ENCODE peak calls at places on chromosomes 4 and X, in five cellular contexts. S is upper lobe of left lung, K is sigmoid colon, Y is transverse colon, E is A549. Q is an unnamed sample.

GRCh38 chr4:48237996-48238645 is 31.5 kb downstream of the TEC start:
- DNase-seq in K (no peak), Y (no peak), S (no peak), E (no peak), Q (no peak)

GRCh38 chrX:126770179-126770578 is 49.4 kb upstream of the PRR32 start:
- DNase-seq in K (no peak), Y (no peak), S (no peak), E (peak), Q (peak)

GRCh38 chrX:121106484-121107235 is 59.2 kb downstream of the GLUD2 start:
- DNase-seq in K (no peak), E (no peak), S (no peak), Y (no peak), Q (no peak)

GRCh38 chrX:42524374-42524773 is 253.6 kb downstream of the PPP1R2C start:
- DNase-seq in S (no peak), E (no peak), K (no peak), Y (no peak), Q (no peak)

GRCh38 chr4:24991015-24991414 is 39.7 kb downstream of the LGI2 start:
- DNase-seq in S (no peak), E (no peak), K (no peak), Y (no peak), Q (no peak)

GRCh38 chrX:108614616-108615015 is 121.7 kb downstream of the IRS4 start:
- DNase-seq in S (no peak), E (no peak), Y (no peak), K (no peak), Q (no peak)

GRCh38 chr4:153166971-153167501 is 37.2 kb upstream of the TRIM2 start:
- DNase-seq in E (no peak), S (no peak), Y (no peak), K (peak), Q (no peak)

GRCh38 chr4:80173841-80174240 is 23.5 kb upstream of the PRDM8 start:
- DNase-seq in K (no peak), E (no peak), Y (no peak), S (no peak), Q (no peak)

GRCh38 chr4:138007572-138007971 is 234.6 kb downstream of the SLC7A11 start:
- DNase-seq in S (no peak), Y (no peak), K (no peak), E (no peak), Q (no peak)

GRCh38 chrX:80285131-80285773 is 135.0 kb upstream of the TENT5D start:
- DNase-seq in K (no peak), S (no peak), E (peak), Y (peak), Q (no peak)

GRCh38 chr4:53653484-53654053 is 62.3 kb upstream of the LNX1 start:
- DNase-seq in K (no peak), E (no peak), Y (peak), S (peak), Q (no peak)

GRCh38 chr4:124940387-124940786 is 227.9 kb upstream of the ANKRD50 start:
- DNase-seq in K (no peak), S (no peak), Y (no peak), E (no peak), Q (peak)

GRCh38 chrX:10001496-10001895 is 34.3 kb downstream of the CLDN34 start:
- DNase-seq in K (no peak), E (no peak), Y (no peak), S (no peak), Q (no peak)

GRCh38 chr4:147336252-147336651 is 144.6 kb upstream of the EDNRA start:
- DNase-seq in Y (no peak), E (no peak), S (no peak), K (no peak), Q (no peak)

GRCh38 chr4:188423039-188423438 is 283.8 kb downstream of the TRIML1 start:
- DNase-seq in S (no peak), E (peak), Y (no peak), K (no peak), Q (no peak)

GRCh38 chr4:116838609-116839008 is 246.8 kb downstream of the TRAM1L1 start:
- DNase-seq in K (no peak), E (no peak), S (no peak), Y (no peak), Q (no peak)

GRCh38 chrX:84223261-84223660 is 35.3 kb upstream of the RPS6KA6 start:
- DNase-seq in K (no peak), E (no peak), Y (no peak), S (no peak), Q (no peak)

GRCh38 chrX:2664497-2664896 is 26.6 kb upstream of the CD99 start:
- DNase-seq in K (no peak), E (no peak), Y (no peak), S (no peak), Q (peak)

GRCh38 chr4:73870260-73870659 is 1.1 kb downstream of the CXCL1 start:
- DNase-seq in K (peak), S (peak), Y (peak), E (peak), Q (no peak)

GRCh38 chrX:15619053-15619772 is 18.5 kb upstream of the ACE2 start:
- DNase-seq in Y (peak), K (no peak), S (peak), E (peak), Q (no peak)

GRCh38 chr4:14280567-14280966 is 653.0 kb upstream of the BOD1L1 start:
- DNase-seq in K (no peak), S (no peak), Y (no peak), E (no peak), Q (no peak)
- TF ChIP-seq EP300 in K (no peak), S (no peak), Y (no peak), E (no peak), Q (no peak)

DNA sequence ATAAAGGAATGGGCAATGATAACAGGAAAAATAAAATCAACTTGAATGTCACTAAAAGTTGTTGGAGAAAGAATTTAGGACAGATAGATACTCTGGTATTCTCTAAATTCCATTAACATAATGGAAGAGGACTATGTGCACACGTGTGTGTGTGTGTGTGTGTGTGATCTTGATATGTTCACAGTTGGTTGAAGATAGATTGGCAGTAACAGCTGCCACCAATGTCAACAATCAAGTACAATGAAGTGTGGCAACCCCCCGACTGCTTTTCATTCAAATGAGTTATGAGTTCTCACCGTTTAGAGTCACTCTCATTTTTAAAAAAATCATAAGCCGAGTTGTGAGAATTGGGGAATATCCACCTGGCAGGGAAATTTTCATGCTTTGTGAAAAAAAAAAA is 414.7 kb upstream of the PITX2 start:
- DNase-seq in Y (no peak), K (no peak), E (no peak), S (no peak), Q (no peak)
- TF ChIP-seq EP300 in Y (no peak), K (no peak), E (no peak), S (no peak), Q (no peak)

DNA sequence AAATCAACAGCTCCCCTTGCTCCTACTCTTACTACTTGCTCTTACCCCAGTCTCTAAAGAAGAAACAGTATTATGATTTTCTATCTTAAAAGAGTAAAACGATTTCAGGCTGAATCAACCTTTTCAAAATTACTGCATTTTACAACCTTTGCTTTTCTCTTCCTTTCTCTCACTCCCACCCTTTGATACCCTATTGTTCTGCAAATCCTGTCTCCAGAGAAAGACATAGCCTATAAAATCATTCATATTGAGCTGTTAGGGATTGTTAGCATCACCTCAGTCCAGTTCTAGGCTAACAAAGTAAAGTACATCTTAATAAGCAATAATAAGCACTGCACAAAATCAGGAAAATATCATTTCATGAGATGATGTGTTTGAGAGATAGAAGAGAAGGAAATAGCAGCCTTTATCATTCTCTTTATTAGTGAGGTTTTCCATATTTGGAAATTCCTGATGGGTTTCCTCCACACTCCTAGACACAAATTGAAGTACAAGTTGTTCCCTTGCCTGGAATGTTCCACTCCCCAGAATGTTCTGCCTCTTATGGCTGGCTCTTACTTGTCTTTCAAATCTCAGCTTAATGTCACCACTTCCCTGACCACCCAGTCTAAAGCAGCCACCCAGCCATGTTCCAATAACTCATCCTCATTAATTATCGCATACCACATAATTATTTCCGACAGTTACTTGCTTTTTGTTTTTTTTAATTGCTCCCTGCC is 219.7 kb downstream of the PALLD start:
- DNase-seq in E (no peak), K (no peak), S (no peak), Y (no peak), Q (peak)
- TF ChIP-seq EP300 in E (no peak), K (peak), S (peak), Y (peak), Q (peak)

GRCh38 chr4:30821275-30821674 is 101.1 kb downstream of the PCDH7 start:
- DNase-seq in E (no peak), K (no peak), S (no peak), Y (no peak), Q (no peak)

GRCh38 chr4:30822911-30823529 is 102.9 kb downstream of the PCDH7 start:
- DNase-seq in S (no peak), Y (no peak), E (no peak), K (no peak), Q (no peak)

GRCh38 chr4:30825008-30825765 is 105.0 kb downstream of the PCDH7 start:
- DNase-seq in S (no peak), E (no peak), Y (no peak), K (no peak), Q (no peak)

GRCh38 chr4:30818541-30818940 is 98.4 kb downstream of the PCDH7 start:
- DNase-seq in S (no peak), E (no peak), K (no peak), Y (no peak), Q (no peak)

DNA sequence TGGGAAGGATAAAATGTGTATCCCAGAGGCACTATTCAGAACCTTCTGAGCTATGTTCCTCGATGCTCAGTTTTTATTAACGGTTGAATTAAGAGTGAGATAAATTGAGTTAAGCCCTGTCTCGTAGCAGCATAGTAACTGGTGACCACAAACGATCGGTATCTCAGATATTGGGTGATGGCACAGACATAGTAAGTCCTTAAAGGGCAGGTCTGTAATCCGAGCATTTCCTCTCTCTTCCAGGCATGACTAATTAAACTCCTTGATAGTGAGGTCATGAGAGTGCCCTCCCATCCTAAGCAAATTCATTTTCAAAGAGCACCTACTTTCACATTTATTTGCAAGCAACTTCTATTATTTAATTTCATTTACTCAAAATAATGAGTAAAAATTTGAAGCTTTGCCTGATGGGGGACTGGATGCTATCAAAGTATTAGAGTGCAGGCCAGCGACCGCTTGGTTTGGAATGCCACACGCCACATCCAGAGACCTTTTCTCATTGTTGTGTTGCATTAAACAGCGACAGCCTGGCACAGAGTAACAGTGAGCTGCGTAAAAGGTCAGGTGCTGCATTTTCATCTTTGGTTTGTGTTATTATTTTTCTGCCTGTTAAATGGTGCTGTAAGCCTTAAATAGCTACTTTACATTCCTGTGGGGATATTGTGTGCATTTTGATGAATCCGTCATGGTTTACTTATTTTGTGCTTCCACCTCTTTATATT is 101.9 kb downstream of the PCDH7 start:
- DNase-seq in E (no peak), K (no peak), S (no peak), Y (no peak), Q (no peak)
- TF ChIP-seq EP300 in E (no peak), K (no peak), S (no peak), Y (no peak), Q (no peak)

GRCh38 chr4:168321006-168321405 is 2.5 kb upstream of the DDX60 start:
- DNase-seq in S (no peak), Y (no peak), K (no peak), E (no peak), Q (no peak)

GRCh38 chr4:168319486-168320019 is 1.0 kb upstream of the DDX60 start:
- DNase-seq in K (no peak), S (no peak), Y (no peak), E (no peak), Q (no peak)

GRCh38 chr4:168318266-168318895 is at the start of gene DDX60:
- DNase-seq in S (peak), Y (peak), E (peak), K (peak), Q (peak)
- TF ChIP-seq EP300 in S (no peak), Y (no peak), E (no peak), K (no peak), Q (peak)

DNA sequence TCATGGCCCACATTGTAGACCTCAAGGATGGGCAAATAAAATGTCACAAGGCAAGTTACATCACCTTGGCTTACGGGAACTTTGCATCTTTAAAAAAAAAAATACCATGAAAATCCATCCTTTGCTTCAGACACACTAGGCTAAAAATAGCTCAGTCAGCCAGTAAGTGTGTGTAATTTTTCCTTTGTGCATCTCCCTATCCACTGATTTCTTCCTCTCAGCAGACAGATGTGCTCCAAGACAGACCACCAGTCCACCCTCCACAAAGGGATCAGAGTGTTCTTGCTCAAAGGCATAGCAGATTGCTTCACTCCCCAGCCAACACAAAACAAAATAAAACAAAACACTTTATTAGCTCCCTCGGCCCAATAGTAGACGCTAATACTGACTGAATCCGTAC is 14.6 kb downstream of the LDB2 start:
- DNase-seq in Y (no peak), K (no peak), E (no peak), S (no peak), Q (no peak)
- TF ChIP-seq EP300 in Y (no peak), K (no peak), E (no peak), S (no peak), Q (no peak)

GRCh38 chr4:86441175-86441960 is 81.5 kb upstream of the MAPK10 start:
- DNase-seq in Y (no peak), K (no peak), S (no peak), E (peak), Q (no peak)
- TF ChIP-seq EP300 in Y (no peak), K (no peak), S (no peak), E (no peak), Q (no peak)

GRCh38 chrX:14027511-14028019 is 2.1 kb downstream of the GEMIN8 start:
- DNase-seq in Y (no peak), E (no peak), K (no peak), S (no peak), Q (no peak)

GRCh38 chrX:14030248-14030592 is 528 bp upstream of the GEMIN8 start:
- DNase-seq in K (no peak), E (no peak), S (no peak), Y (no peak), Q (no peak)

GRCh38 chrX:14028473-14028872 is 1.2 kb downstream of the GEMIN8 start:
- DNase-seq in E (no peak), S (no peak), Y (no peak), K (no peak), Q (no peak)

GRCh38 chrX:14029039-14029424 is 660 bp downstream of the GEMIN8 start:
- DNase-seq in K (no peak), S (no peak), Y (no peak), E (no peak), Q (no peak)

GRCh38 chrX:14029425-14030247 is at the start of gene GEMIN8:
- DNase-seq in Y (peak), S (peak), E (peak), K (peak), Q (peak)
- TF ChIP-seq EP300 in Y (no peak), S (no peak), E (no peak), K (no peak), Q (peak)

DNA sequence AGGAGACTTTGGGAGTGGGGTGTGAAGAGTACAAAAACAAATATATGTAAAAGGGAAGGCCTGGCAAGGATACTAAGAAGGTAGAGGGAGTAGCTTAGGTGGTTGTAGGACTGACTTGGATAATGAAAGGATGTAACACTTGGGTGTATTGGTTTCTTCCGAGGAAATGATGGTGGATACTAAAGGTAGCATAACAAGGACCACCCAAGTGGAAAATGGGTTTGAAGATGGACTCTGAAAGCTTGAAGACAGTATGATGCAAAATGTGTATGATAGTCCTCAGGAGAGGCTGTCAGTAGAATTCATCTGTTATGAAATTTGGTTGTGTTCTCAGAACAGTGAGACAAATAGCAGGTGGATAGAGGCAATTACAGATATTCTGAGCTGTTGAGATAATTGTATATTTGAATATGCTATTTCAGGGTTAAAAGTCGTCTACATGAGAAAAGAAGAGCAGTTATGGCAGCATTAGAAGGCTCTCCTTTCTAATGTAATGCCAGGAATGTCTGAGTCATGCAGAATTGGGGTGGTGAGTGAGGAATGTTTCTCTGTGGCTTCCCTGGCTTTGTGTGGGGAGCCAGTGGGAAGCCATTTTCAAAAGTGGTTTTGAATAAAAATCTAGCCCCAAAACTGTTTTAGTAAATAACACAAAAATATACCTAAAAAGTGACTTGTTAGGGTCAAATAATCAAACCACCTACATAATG is 75.6 kb downstream of the FHIP1A start:
- DNase-seq in K (no peak), S (no peak), E (peak), Y (no peak), Q (no peak)
- TF ChIP-seq EP300 in K (no peak), S (no peak), E (no peak), Y (no peak), Q (no peak)

GRCh38 chr4:180596888-180597483 is 1646.2 kb upstream of the TENM3 start:
- DNase-seq in Y (no peak), S (no peak), K (no peak), E (no peak), Q (no peak)
- TF ChIP-seq EP300 in Y (no peak), S (no peak), K (no peak), E (no peak), Q (no peak)